ENCODE peak calls at places on chromosomes 6 and 20, in nine cellular contexts. R is kidney tubule cell, V is B cell, I is NCI-H1092, U is GM10248, L is left kidney, X is amniotic stem cell, H is iPS DF 19.7, K is fibroblast of mammary gland. M is an unnamed sample.

GRCh38 chr6:36368921-36369880 is 18.3 kb downstream of the ETV7 start:
- DNase-seq in R (peak), I (peak), L (peak), H (no peak), X (no peak), V (no peak), K (peak), U (no peak), M (no peak)

GRCh38 chr6:2492686-2493523 is 247.5 kb upstream of the GMDS start:
- DNase-seq in V (no peak), R (no peak), I (no peak), X (no peak), U (no peak), K (no peak), H (no peak), L (no peak), M (no peak)

GRCh38 chr20:38034961-38035360 is 1.4 kb downstream of the RPRD1B start:
- DNase-seq in L (no peak), V (no peak), H (no peak), I (no peak), K (peak), R (peak), U (no peak), X (no peak), M (no peak)

GRCh38 chr20:43334080-43334479 is 123.6 kb upstream of the SRSF6 start:
- DNase-seq in I (no peak), U (no peak), X (no peak), K (no peak), V (no peak), L (no peak), H (no peak), R (no peak), M (no peak)

GRCh38 chr20:63321148-63321831 is 28.3 kb downstream of the COL20A1 start:
- DNase-seq in L (peak), K (peak), U (no peak), H (no peak), R (no peak), V (no peak), I (no peak), X (no peak), M (no peak)

GRCh38 chr6:113287396-113287795 is 569.7 kb upstream of the MARCKS start:
- DNase-seq in R (no peak), L (no peak), X (no peak), I (no peak), V (no peak), U (peak), H (no peak), K (no peak), M (no peak)

GRCh38 chr6:2767327-2767985 is 2.3 kb downstream of the WRNIP1 start:
- DNase-seq in K (no peak), X (no peak), V (no peak), H (no peak), L (no peak), I (no peak), R (no peak), U (no peak), M (no peak)

GRCh38 chr20:25632940-25633790 is 9.4 kb upstream of the NANP start:
- DNase-seq in R (peak), I (no peak), V (no peak), H (no peak), U (no peak), K (peak), L (no peak), X (no peak), M (no peak)

GRCh38 chr6:170080169-170080827 is 210.6 kb downstream of the DLL1 start:
- DNase-seq in V (peak), R (no peak), K (no peak), X (no peak), I (no peak), U (no peak), H (no peak), L (no peak), M (no peak)

GRCh38 chr6:53441761-53442160 is 93.0 kb upstream of the ELOVL5 start:
- DNase-seq in X (peak), R (peak), I (no peak), L (no peak), U (no peak), V (no peak), H (no peak), K (peak), M (no peak)

GRCh38 chr6:37783025-37783825 is 36.3 kb upstream of the ZFAND3 start:
- DNase-seq in H (peak), I (peak), L (peak), K (peak), R (peak), V (no peak), U (peak), X (no peak), M (no peak)

GRCh38 chr20:19841740-19842139 is 83.7 kb downstream of the RIN2 start:
- DNase-seq in U (no peak), R (no peak), L (no peak), K (no peak), V (no peak), H (no peak), X (no peak), I (no peak), M (no peak)

GRCh38 chr20:3209946-3210317 is 634 bp downstream of the ITPA start:
- DNase-seq in H (no peak), X (no peak), R (peak), L (no peak), V (no peak), I (no peak), K (peak), U (no peak), M (no peak)

GRCh38 chr6:80607814-80608391 is 501.4 kb downstream of the BCKDHB start:
- DNase-seq in X (peak), H (peak), L (no peak), I (no peak), R (peak), K (peak), U (no peak), V (no peak), M (no peak)

GRCh38 chr6:162636167-162636566 is 91.4 kb downstream of the PRKN start:
- DNase-seq in H (no peak), I (no peak), R (no peak), X (no peak), L (no peak), K (no peak), U (no peak), V (no peak), M (no peak)

GRCh38 chr6:109794201-109794926 is 103.3 kb downstream of the FIG4 start:
- DNase-seq in R (peak), V (no peak), X (no peak), L (no peak), H (no peak), I (peak), U (no peak), K (peak), M (no peak)

GRCh38 chr20:37188787-37189186 is 9.4 kb upstream of the MROH8 start:
- DNase-seq in H (no peak), V (no peak), X (no peak), R (no peak), L (no peak), U (no peak), I (no peak), K (no peak), M (no peak)

GRCh38 chr6:69416739-69417138 is 380.1 kb downstream of the LMBRD1 start:
- DNase-seq in L (no peak), R (no peak), K (peak), I (peak), X (no peak), H (no peak), U (no peak), V (no peak), M (no peak)

GRCh38 chr6:11200356-11200755 is 32.1 kb downstream of the NEDD9 start:
- DNase-seq in U (no peak), H (no peak), L (no peak), K (no peak), V (no peak), I (no peak), X (no peak), R (peak), M (no peak)

GRCh38 chr6:157430834-157431233 is 49.8 kb downstream of the ZDHHC14 start:
- DNase-seq in X (no peak), L (no peak), U (no peak), V (no peak), I (no peak), R (no peak), H (no peak), K (no peak), M (no peak)

GRCh38 chr20:24403410-24403809 is 66.0 kb upstream of the SYNDIG1 start:
- DNase-seq in V (no peak), H (no peak), X (no peak), K (no peak), U (no peak), L (no peak), I (no peak), R (no peak), M (no peak)

GRCh38 chr6:25006565-25007001 is 70.8 kb upstream of the RIPOR2 start:
- DNase-seq in X (no peak), L (peak), K (peak), V (peak), R (peak), U (peak), H (no peak), I (no peak), M (no peak)